ENCODE peak calls at places on chromosomes 3 and 15, in four cellular contexts. A, R, U and Q are unnamed samples.

GRCh38 chr3:119405315-119405714 is 58.1 kb downstream of the TMEM39A start:
- DNase-seq in U (no peak), R (no peak), A (no peak), Q (no peak)

GRCh38 chr3:45664558-45664957 is 24.6 kb upstream of the SACM1L start:
- DNase-seq in U (no peak), R (peak; percentile 18), A (peak; percentile 48), Q (no peak)

GRCh38 chr15:63157891-63158431 is 684 bp upstream of the RPS27L start:
- DNase-seq in R (peak; percentile 70), A (no peak), U (peak; percentile 69), Q (peak; percentile 23)

GRCh38 chr15:93488157-93488803 is 399.3 kb upstream of the RGMA start:
- DNase-seq in U (no peak), R (no peak), A (no peak), Q (no peak)

GRCh38 chr15:85458764-85459163 is 78.4 kb downstream of the AKAP13 start:
- DNase-seq in U (no peak), A (no peak), R (no peak), Q (no peak)

GRCh38 chr3:157128771-157129671 is 30.9 kb downstream of the CCNL1 start:
- DNase-seq in A (no peak), R (peak; percentile 40), U (peak; percentile 14), Q (no peak)

GRCh38 chr15:31435256-31435781 is 108.7 kb downstream of the KLF13 start:
- DNase-seq in U (peak; percentile 83), A (peak; percentile 87), R (peak; percentile 75), Q (peak; percentile 54)

GRCh38 chr3:128381609-128382008 is 85.1 kb downstream of the DNAJB8 start:
- DNase-seq in A (no peak), U (no peak), R (no peak), Q (no peak)

GRCh38 chr3:140128217-140129137 is 193.5 kb downstream of the CLSTN2 start:
- DNase-seq in U (peak; percentile 55), R (peak; percentile 25), A (no peak), Q (peak; percentile 54)

GRCh38 chr3:21919383-21919782 is 168.4 kb upstream of the ZNF385D start:
- DNase-seq in R (no peak), A (no peak), U (no peak), Q (no peak)
- TF ChIP-seq TARDBP in R (no peak), A (no peak), U (no peak), Q (no peak)

DNA sequence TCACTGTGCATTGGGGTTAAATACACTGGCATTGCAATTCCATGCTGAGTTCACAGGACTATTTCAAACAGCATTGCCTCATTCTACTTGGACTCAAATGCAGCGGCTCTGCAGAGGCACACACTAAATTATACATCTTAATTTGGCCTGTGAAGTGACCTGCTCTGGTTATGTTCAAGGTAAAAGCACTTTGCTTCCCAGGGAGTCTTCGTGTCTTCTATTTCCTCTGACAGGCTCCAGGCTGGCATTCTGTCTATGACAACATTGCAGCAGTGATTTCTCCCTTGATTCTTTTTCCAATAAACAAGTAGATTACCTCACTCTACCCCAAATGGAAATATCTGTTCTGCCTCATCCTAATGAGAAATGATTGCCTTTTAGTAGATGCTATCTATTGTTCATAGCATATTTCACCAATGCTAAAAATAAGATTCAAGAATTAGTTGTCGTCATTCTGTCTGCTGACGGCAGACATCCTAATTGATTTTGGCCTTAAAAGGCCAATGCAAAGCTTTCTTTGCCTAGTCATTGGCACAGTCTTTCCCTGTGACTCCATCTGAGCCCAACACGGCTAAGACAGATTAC is 33.8 kb downstream of the FMN1 start:
- DNase-seq in A (no peak), R (no peak), U (no peak), Q (no peak)
- TF ChIP-seq TARDBP in A (no peak), R (no peak), U (no peak), Q (no peak)

GRCh38 chr3:58564456-58565160 is 12.6 kb downstream of the FAM107A start:
- DNase-seq in A (no peak), U (no peak), R (peak; percentile 18), Q (no peak)
- TF ChIP-seq TARDBP in A (no peak), U (no peak), R (no peak), Q (no peak)

GRCh38 chr15:82647045-82647834 is at the start of gene CPEB1:
- DNase-seq in U (peak; percentile 90), A (no peak), R (no peak), Q (peak; percentile 69)
- TF ChIP-seq TARDBP in U (no peak), A (no peak), R (no peak), Q (no peak)